ENCODE peak calls at places on chromosomes 6 and 20, in four cellular contexts. U is HepG2, L is K562, K is GM12878. O is an unnamed sample.

GRCh38 chr20:57717797-57718196 is 8.0 kb upstream of the PMEPA1 start:
- DNase-seq in L (no peak), U (no peak), K (no peak), O (no peak)

GRCh38 chr6:118283759-118284158 is 264.3 kb upstream of the PLN start:
- DNase-seq in U (peak), K (no peak), L (peak), O (peak)

GRCh38 chr6:168440520-168441433 is at the start of gene SMOC2:
- DNase-seq in U (no peak), L (no peak), K (no peak), O (peak)

GRCh38 chr6:31794294-31794865 is 1.2 kb downstream of the VARS1 start:
- DNase-seq in U (no peak), K (no peak), L (peak), O (no peak)

GRCh38 chr20:539236-539635 is 4.4 kb downstream of the CSNK2A1 start:
- DNase-seq in L (no peak), U (no peak), K (no peak), O (no peak)

GRCh38 chr6:99522531-99522930 is 7.3 kb upstream of the USP45 start:
- DNase-seq in L (no peak), U (peak), K (no peak), O (no peak)

GRCh38 chr6:159490298-159490937 is 202.6 kb downstream of the SOD2 start:
- DNase-seq in U (no peak), L (no peak), K (no peak), O (no peak)

GRCh38 chr6:113414511-113414910 is 442.6 kb upstream of the MARCKS start:
- DNase-seq in U (peak), K (no peak), L (no peak), O (no peak)

GRCh38 chr20:8398289-8399051 is 266.4 kb downstream of the PLCB1 start:
- DNase-seq in U (no peak), L (no peak), K (no peak), O (no peak)

GRCh38 chr6:110877154-110877564 is 2.6 kb downstream of the AMD1 start:
- DNase-seq in U (peak), L (no peak), K (no peak), O (no peak)

GRCh38 chr20:63752411-63753101 is 13.0 kb downstream of the SLC2A4RG start:
- DNase-seq in U (no peak), K (no peak), L (peak), O (peak)

GRCh38 chr20:23111307-23111943 is 25.3 kb upstream of the CD93 start:
- DNase-seq in U (no peak), L (no peak), K (no peak), O (no peak)

GRCh38 chr6:95670011-95670463 is 92.7 kb downstream of the MANEA start:
- DNase-seq in U (no peak), K (no peak), L (no peak), O (no peak)

GRCh38 chr20:47222728-47223127 is 133.8 kb downstream of the ZMYND8 start:
- DNase-seq in U (no peak), K (no peak), L (no peak), O (no peak)

GRCh38 chr20:8005575-8006366 is 13.8 kb downstream of the TMX4 start:
- DNase-seq in L (no peak), U (no peak), K (no peak), O (no peak)

GRCh38 chr6:144285798-144286502 is 815 bp downstream of the UTRN start:
- DNase-seq in U (peak), L (no peak), K (no peak), O (peak)

GRCh38 chr6:132650413-132650812 is 8.6 kb downstream of the TAAR1 start:
- DNase-seq in K (no peak), L (no peak), U (no peak), O (no peak)

GRCh38 chr6:16803294-16804006 is 42.2 kb upstream of the ATXN1 start:
- DNase-seq in K (no peak), U (peak), L (peak), O (peak)

GRCh38 chr6:16804007-16804303 is 42.7 kb upstream of the ATXN1 start:
- DNase-seq in K (no peak), L (no peak), U (no peak), O (no peak)

GRCh38 chr6:16800942-16801341 is 39.7 kb upstream of the ATXN1 start:
- DNase-seq in K (no peak), L (no peak), U (no peak), O (no peak)

GRCh38 chr6:16802071-16802470 is 40.8 kb upstream of the ATXN1 start:
- DNase-seq in U (no peak), L (no peak), K (no peak), O (no peak)

GRCh38 chr6:16799279-16800193 is 38.3 kb upstream of the ATXN1 start:
- DNase-seq in L (no peak), U (peak), K (no peak), O (no peak)
- TF ChIP-seq USF2 in L (no peak), U (no peak), K (no peak), O (no peak)

GRCh38 chr6:170265655-170266054 is 25.2 kb downstream of the DLL1 start:
- DNase-seq in L (no peak), K (no peak), U (peak), O (no peak)
- TF ChIP-seq NR2C2 in L (no peak), K (no peak), U (no peak), O (no peak)

DNA sequence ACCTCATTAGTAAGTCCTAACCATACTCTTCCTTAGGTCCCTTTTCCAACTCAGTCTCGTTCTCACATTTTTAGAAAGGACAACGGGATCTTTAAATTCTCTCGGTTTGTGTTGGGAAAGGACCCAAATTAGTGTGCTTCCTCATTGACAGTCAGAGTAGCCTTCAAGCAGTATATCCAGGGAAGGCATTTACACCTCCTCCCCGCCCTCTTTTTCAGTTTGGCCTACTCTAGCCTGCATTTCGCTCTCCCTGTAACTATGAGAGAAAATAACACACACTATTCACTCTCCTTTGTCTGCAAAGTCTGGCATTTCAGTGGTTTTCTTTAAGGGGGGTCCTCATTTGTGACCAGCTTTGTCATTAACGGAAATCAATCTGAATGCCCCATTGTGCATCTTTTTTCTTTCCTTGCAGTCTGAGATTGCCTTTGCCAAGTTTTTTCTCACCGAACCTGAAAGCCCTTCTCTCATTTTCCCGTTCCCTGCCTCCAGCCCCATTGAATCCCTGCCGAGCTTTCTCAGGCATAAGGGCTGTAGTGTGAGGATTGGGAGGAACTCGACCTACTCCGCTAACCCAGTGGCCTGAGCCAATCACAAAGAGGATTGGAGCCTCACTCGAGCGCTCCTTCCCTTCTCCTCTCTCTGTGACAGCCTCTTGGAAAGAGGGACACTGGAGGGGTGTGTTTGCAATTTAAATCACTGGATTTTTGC is 400 bp upstream of the FABP7 start:
- DNase-seq in K (no peak), U (no peak), L (no peak), O (peak)
- TF ChIP-seq USF2 in K (no peak), U (no peak), L (no peak), O (no peak)

GRCh38 chr6:150074651-150075416 is 5.9 kb upstream of the ULBP3 start:
- DNase-seq in U (no peak), K (no peak), L (no peak), O (no peak)

GRCh38 chr6:150076196-150076893 is 7.4 kb upstream of the ULBP3 start:
- DNase-seq in U (no peak), K (no peak), L (no peak), O (no peak)

GRCh38 chr6:150078788-150079187 is 9.9 kb upstream of the ULBP3 start:
- DNase-seq in L (no peak), K (no peak), U (no peak), O (no peak)

GRCh38 chr6:150081702-150082101 is 12.8 kb upstream of the ULBP3 start:
- DNase-seq in K (no peak), L (no peak), U (no peak), O (no peak)

GRCh38 chr6:150079604-150080003 is 10.7 kb upstream of the ULBP3 start:
- DNase-seq in K (no peak), L (no peak), U (no peak), O (no peak)
- TF ChIP-seq NR2C2 in K (no peak), L (no peak), U (no peak), O (no peak)

GRCh38 chr20:34982270-34983088 is 26.8 kb downstream of the MYH7B start:
- DNase-seq in K (no peak), L (no peak), U (no peak), O (no peak)

GRCh38 chr20:34977365-34978091 is 21.9 kb downstream of the MYH7B start:
- DNase-seq in K (no peak), U (peak), L (peak), O (no peak)

GRCh38 chr20:34980543-34981213 is 25.0 kb downstream of the MYH7B start:
- DNase-seq in K (no peak), L (no peak), U (no peak), O (peak)

GRCh38 chr20:34978092-34978744 is 22.6 kb downstream of the MYH7B start:
- DNase-seq in K (no peak), L (no peak), U (no peak), O (no peak)

GRCh38 chr20:34979366-34980153 is 23.9 kb downstream of the MYH7B start:
- DNase-seq in K (no peak), U (no peak), L (peak), O (peak)
- TF ChIP-seq USF2 in K (no peak), U (no peak), L (no peak), O (no peak)

GRCh38 chr6:34463299-34463698 is 2.6 kb upstream of the PACSIN1 start:
- DNase-seq in U (no peak), K (no peak), L (no peak), O (no peak)

GRCh38 chr6:34460796-34461507 is 4.9 kb upstream of the PACSIN1 start:
- DNase-seq in L (no peak), K (no peak), U (no peak), O (no peak)

GRCh38 chr6:34462010-34462409 is 3.9 kb upstream of the PACSIN1 start:
- DNase-seq in K (no peak), U (no peak), L (no peak), O (no peak)

GRCh38 chr6:34463849-34464248 is 2.0 kb upstream of the PACSIN1 start:
- DNase-seq in K (no peak), U (no peak), L (no peak), O (no peak)

GRCh38 chr6:34462561-34462971 is 3.3 kb upstream of the PACSIN1 start:
- DNase-seq in K (no peak), U (peak), L (peak), O (peak)
- TF ChIP-seq NR2C2 in K (no peak), U (no peak), L (no peak), O (no peak)

DNA sequence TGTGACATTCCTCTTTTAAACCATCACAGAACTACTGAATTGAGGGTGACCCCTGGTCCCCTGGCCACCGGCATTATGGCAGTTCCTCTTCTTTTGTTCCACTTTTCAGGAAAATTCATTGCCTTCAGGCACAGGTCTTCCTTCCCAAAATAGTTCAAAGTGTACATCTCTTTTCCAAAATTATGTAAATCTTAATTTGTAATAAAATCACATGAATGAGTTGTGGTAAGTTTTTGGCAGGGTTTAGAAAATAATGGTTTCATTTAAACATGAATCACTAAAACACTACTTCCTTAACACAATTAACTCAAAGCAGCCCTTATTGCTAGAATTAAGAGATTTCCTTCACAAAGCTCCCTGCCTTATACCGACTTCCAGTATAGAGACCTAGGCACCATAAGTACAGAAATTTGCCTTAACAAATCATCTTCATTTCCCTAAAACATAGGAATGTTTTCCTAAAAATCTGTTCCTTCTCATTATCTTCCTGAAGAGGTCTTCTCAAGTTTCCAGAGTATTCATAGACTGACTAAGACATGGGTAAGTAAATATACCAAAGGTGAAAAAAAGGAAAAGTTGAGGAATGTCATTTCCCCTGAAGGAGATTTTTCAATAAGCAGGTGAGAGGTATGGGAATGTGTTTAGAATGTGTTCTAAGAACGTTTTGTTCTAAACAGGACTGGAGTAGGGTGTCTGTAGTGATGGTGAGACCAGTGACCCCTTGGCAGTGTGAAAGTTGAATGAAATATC is 148.2 kb upstream of the CITED2 start:
- DNase-seq in L (no peak), U (no peak), K (no peak), O (no peak)
- TF ChIP-seq USF2 in L (no peak), U (no peak), K (no peak), O (no peak)

DNA sequence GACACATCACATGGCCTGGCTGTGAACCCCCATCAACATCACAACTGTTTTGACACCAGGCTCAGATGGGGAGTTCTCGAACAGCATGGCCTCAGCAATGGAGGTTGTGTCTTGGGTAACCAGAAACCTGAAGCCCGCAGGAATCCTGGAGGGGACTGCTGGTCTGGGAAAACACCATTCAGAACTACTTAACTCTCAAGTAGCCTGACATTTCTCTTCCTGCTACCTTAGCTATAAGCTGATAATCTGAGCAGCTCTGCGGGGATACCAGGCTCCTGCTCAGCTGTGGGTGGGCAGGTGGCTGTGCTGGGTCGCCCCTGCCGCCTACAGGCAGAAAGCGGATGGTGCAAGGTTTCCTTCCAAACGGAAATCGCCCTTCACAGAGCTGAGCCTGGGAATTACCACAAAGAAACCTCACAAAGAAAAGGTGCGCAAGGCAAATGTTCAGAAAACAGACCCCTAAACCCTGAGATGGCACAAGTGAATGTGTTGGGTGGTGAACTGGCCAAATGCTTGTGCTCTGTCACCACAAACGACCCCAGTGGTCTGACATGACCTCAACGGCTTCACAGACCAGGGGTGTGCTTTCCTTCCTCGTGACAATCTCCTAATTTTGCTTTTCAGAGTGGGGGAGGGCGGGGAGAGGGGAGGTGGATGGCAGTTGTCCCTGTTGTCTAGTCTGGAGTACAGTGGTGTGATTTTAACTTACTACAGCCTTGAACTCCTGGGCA is 29.5 kb downstream of the SNX5 start:
- DNase-seq in U (peak), K (no peak), L (peak), O (peak)
- TF ChIP-seq NR2C2 in U (no peak), K (no peak), L (no peak), O (no peak)

GRCh38 chr6:5151955-5152401 is 66.8 kb downstream of the PPP1R3G start:
- DNase-seq in U (no peak), L (no peak), K (no peak), O (no peak)
- TF ChIP-seq USF2 in U (no peak), L (no peak), K (no peak), O (no peak)

GRCh38 chr6:27679308-27679967 is 206.5 kb upstream of the ZNF184 start:
- DNase-seq in U (no peak), K (no peak), L (no peak), O (no peak)

GRCh38 chr6:27674882-27675281 is 202.0 kb upstream of the ZNF184 start:
- DNase-seq in L (no peak), K (no peak), U (no peak), O (no peak)

GRCh38 chr6:27679968-27680694 is 207.2 kb upstream of the ZNF184 start:
- DNase-seq in K (no peak), U (no peak), L (no peak), O (no peak)

DNA sequence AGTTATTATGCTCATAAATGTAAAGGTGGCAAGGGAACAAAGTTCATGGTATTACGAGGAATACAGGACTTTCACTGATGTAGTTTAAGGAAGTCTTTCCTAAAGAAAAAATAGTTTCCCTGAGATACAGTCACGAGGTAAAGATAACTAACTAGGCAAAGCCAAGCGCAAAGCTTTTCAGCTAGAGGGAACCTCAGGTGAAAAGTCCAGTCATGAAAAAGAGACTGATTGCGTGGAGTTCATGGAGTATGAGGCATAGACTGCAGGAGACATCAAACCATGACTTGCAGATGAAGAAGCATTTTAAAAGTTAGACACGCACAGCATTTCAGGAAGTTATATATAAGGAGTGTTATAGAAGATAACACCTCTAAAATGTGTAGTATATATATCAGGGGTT is 205.5 kb upstream of the ZNF184 start:
- DNase-seq in U (no peak), K (no peak), L (no peak), O (no peak)
- TF ChIP-seq NR2C2 in U (no peak), K (no peak), L (no peak), O (no peak)

O was measured in WTC11.